ENCODE peak calls at places on chromosome 3, in ten cellular contexts. O is activated T-cell treated with anti-CD3 and anti-CD28 coated beads, Interleukin-2, amount 50 U/mL, for 48 hours; R is MCF 10A; B is Calu3; I is GM23248; K is NCI-H1092; F is Kasumi-1; D is LoVo; S is heart left ventricle; L is hippocampal formation. T is an unnamed sample.

GRCh38 chr3:13233487-13234154 is 160.4 kb upstream of the IQSEC1 start:
- DNase-seq in O (no peak), R (no peak), B (no peak), I (no peak), K (no peak), F (no peak), D (no peak), S (no peak), L (no peak), T (no peak)

GRCh38 chr3:24663406-24663805 is 168.8 kb upstream of the THRB start:
- DNase-seq in O (no peak), R (no peak), B (no peak), I (no peak), K (no peak), F (no peak), D (no peak), S (no peak), L (no peak), T (no peak)

GRCh38 chr3:127961963-127962362 is 46.9 kb downstream of the KBTBD12 start:
- DNase-seq in O (no peak), R (peak), B (peak), I (peak), K (no peak), F (no peak), D (peak), S (no peak), L (no peak), T (peak)

GRCh38 chr3:125240496-125240895 is 27.9 kb upstream of the SLC12A8 start:
- DNase-seq in O (no peak), R (peak), B (no peak), I (peak), K (no peak), F (no peak), D (no peak), S (no peak), L (no peak), T (no peak)

GRCh38 chr3:45966969-45967640 is 23.8 kb downstream of the CXCR6 start:
- DNase-seq in O (no peak), R (no peak), B (no peak), I (no peak), K (peak), F (no peak), D (no peak), S (no peak), L (peak), T (no peak)

GRCh38 chr3:69013256-69014021 is at the start of gene EOGT:
- DNase-seq in O (peak), R (peak), B (peak), I (peak), K (peak), F (peak), D (peak), S (peak), L (peak), T (peak)

GRCh38 chr3:106578911-106579310 is 710.1 kb upstream of the CBLB start:
- DNase-seq in O (no peak), R (no peak), B (no peak), I (peak), K (no peak), F (no peak), D (no peak), S (no peak), L (no peak), T (no peak)

GRCh38 chr3:174206607-174207192 is 652.4 kb upstream of the NAALADL2 start:
- DNase-seq in O (no peak), R (no peak), B (no peak), I (peak), K (no peak), F (no peak), D (no peak), S (no peak), L (no peak), T (no peak)

GRCh38 chr3:67515778-67516177 is 138.6 kb downstream of the SUCLG2 start:
- DNase-seq in O (no peak), R (no peak), B (no peak), I (no peak), K (no peak), F (no peak), D (no peak), S (no peak), L (no peak), T (no peak)

GRCh38 chr3:24583004-24583403 is 88.4 kb upstream of the THRB start:
- DNase-seq in O (no peak), R (peak), B (peak), I (peak), K (no peak), F (peak), D (no peak), S (no peak), L (peak), T (no peak)

GRCh38 chr3:133487920-133488540 is 85.5 kb upstream of the CDV3 start:
- DNase-seq in O (peak), R (peak), B (peak), I (peak), K (no peak), F (no peak), D (no peak), S (no peak), L (no peak), T (no peak)

GRCh38 chr3:44509393-44509921 is 32.0 kb upstream of the ZNF445 start:
- DNase-seq in O (peak), R (peak), B (no peak), I (peak), K (no peak), F (peak), D (peak), S (no peak), L (no peak), T (no peak)

GRCh38 chr3:119298565-119298941 is 4.4 kb downstream of the ARHGAP31 start:
- DNase-seq in O (no peak), R (no peak), B (no peak), I (no peak), K (no peak), F (no peak), D (no peak), S (no peak), L (no peak), T (no peak)

GRCh38 chr3:185129051-185129450 is 23.8 kb downstream of the C3orf70 start:
- DNase-seq in O (no peak), R (no peak), B (no peak), I (no peak), K (no peak), F (no peak), D (no peak), S (no peak), L (no peak), T (no peak)

GRCh38 chr3:48709051-48709461 is 8.0 kb downstream of the IP6K2 start:
- DNase-seq in O (no peak), R (peak), B (no peak), I (peak), K (no peak), F (no peak), D (no peak), S (no peak), L (no peak), T (no peak)

GRCh38 chr3:156605686-156606605 is 51.0 kb upstream of the SSR3 start:
- DNase-seq in O (no peak), R (no peak), B (peak), I (peak), K (no peak), F (no peak), D (peak), S (peak), L (no peak), T (no peak)